ENCODE peak calls at places on chromosomes 2 and 18, in four cellular contexts. O is caudate nucleus, V is heart right ventricle, E is sigmoid colon. Q is an unnamed sample.

GRCh38 chr2:165474621-165475269 is 5.2 kb downstream of the CSRNP3 start:
- DNase-seq in V (no peak), O (no peak), E (no peak), Q (no peak)

GRCh38 chr2:232980683-232981082 is 32.4 kb downstream of the NGEF start:
- DNase-seq in V (no peak), E (no peak), O (no peak), Q (no peak)

GRCh38 chr2:8983571-8983970 is 19.9 kb downstream of the MBOAT2 start:
- DNase-seq in V (no peak), E (no peak), O (no peak), Q (no peak)

GRCh38 chr2:126244937-126245336 is 411.0 kb upstream of the GYPC start:
- DNase-seq in O (no peak), E (no peak), V (peak), Q (no peak)

GRCh38 chr2:160039166-160039903 is 23.1 kb downstream of the PLA2R1 start:
- DNase-seq in E (no peak), V (no peak), O (no peak), Q (no peak)

GRCh38 chr18:61596296-61596695 is 263.1 kb downstream of the CDH20 start:
- DNase-seq in O (no peak), V (no peak), E (no peak), Q (no peak)

GRCh38 chr2:150286730-150287362 is 200.6 kb downstream of the RND3 start:
- DNase-seq in O (no peak), V (no peak), E (no peak), Q (no peak)

GRCh38 chr2:102967451-102967850 is 205.6 kb downstream of the TMEM182 start:
- DNase-seq in O (no peak), V (no peak), E (no peak), Q (no peak)

GRCh38 chr18:67766930-67767329 is 250.4 kb upstream of the DSEL start:
- DNase-seq in V (no peak), E (no peak), O (no peak), Q (no peak)

GRCh38 chr18:59079264-59079972 is 60.3 kb upstream of the SEC11C start:
- DNase-seq in V (no peak), E (no peak), O (no peak), Q (no peak)

GRCh38 chr2:233178994-233179847 is 72.3 kb upstream of the ATG16L1 start:
- DNase-seq in V (no peak), O (no peak), E (no peak), Q (no peak)

GRCh38 chr2:12261993-12262680 is 454.6 kb upstream of the TRIB2 start:
- DNase-seq in O (no peak), E (no peak), V (no peak), Q (no peak)

GRCh38 chr2:235498556-235499305 is 4.9 kb downstream of the AGAP1 start:
- DNase-seq in V (no peak), E (no peak), O (no peak), Q (no peak)

GRCh38 chr18:36809590-36810381 is 19.0 kb downstream of the TPGS2 start:
- DNase-seq in O (no peak), V (no peak), E (peak), Q (no peak)

GRCh38 chr18:70376137-70376913 is 87.5 kb downstream of the SOCS6 start:
- DNase-seq in O (no peak), V (no peak), E (no peak), Q (no peak)
- H3K27ac ChIP-seq in O (no peak), V (no peak), E (no peak), Q (no peak)

DNA sequence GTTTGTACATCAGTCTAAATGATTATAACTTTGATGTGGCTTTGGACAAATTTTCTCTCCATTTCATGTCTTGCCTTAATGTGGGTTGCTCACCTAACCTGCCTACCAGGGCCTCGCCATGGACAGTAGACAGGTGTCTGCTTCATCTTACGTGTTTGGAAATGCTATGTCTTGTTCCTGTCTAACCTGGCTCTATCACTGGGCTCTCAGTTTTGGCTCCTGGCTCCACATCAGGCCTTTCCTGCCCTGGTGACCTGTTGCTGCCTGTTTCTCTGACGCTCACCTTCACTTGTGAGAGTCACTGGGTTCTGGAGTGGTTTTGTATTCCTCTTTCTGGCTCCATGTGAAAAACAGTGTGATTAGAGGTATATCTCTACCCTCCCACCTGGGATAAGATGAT is 65.9 kb downstream of the PHLPP1 start:
- DNase-seq in E (no peak), O (no peak), V (no peak), Q (no peak)
- H3K27ac ChIP-seq in E (peak), O (peak), V (no peak), Q (no peak)

GRCh38 chr2:176473177-176473576 is 203.9 kb downstream of the MTX2 start:
- DNase-seq in E (peak), V (peak), O (no peak), Q (no peak)
- H3K27ac ChIP-seq in E (peak), V (peak), O (no peak), Q (no peak)

DNA sequence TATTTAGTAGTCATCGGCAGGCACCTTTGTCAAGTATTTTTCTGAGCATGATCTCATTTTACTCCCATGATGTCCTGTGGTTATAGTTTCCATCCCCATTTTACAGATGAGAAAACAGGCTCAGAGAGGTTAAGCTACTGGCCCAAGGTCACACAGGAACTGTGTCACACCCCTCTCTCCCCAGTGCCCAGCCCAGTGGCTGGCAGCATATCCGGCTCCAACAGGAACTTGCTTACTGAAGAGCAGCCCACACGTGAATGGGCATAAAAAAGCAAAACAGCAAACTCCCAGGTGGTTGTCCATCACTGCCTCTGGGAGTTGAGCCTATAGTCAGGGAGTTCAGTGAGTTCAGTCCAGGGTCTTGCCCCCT is 8.3 kb upstream of the KLF11 start:
- DNase-seq in E (no peak), O (no peak), V (no peak), Q (no peak)
- H3K27ac ChIP-seq in E (peak), O (no peak), V (peak), Q (no peak)

Q was measured in CD4-positive, alpha-beta T cell.